ENCODE peak calls at places on chromosome 12, in four cellular contexts. R is kidney, F is GM23338, T is HL-60. S is an unnamed sample.

GRCh38 chr12:132839558-132840235 is 11.0 kb upstream of the GOLGA3 start:
- DNase-seq in R (no peak), F (no peak), T (no peak), S (no peak)

GRCh38 chr12:105331805-105332251 is 1.3 kb downstream of the C12orf75 start:
- DNase-seq in F (peak), T (no peak), R (no peak), S (peak)

GRCh38 chr12:12336049-12336411 is 14.0 kb downstream of the MANSC1 start:
- DNase-seq in T (no peak), F (no peak), R (no peak), S (no peak)

GRCh38 chr12:50101663-50102062 is 2.1 kb upstream of the GPD1 start:
- DNase-seq in R (no peak), F (peak), T (no peak), S (no peak)

GRCh38 chr12:1593232-1594044 is 943 bp downstream of the FBXL14 start:
- DNase-seq in T (no peak), R (peak), F (peak), S (peak)

GRCh38 chr12:122363782-122364181 is 58.7 kb downstream of the CLIP1 start:
- DNase-seq in F (no peak), R (no peak), T (no peak), S (no peak)

GRCh38 chr12:116002890-116003536 is 274.5 kb downstream of the MED13L start:
- DNase-seq in T (peak), R (no peak), F (no peak), S (no peak)

GRCh38 chr12:84954415-84954814 is 41.8 kb upstream of the SLC6A15 start:
- DNase-seq in T (no peak), R (no peak), F (no peak), S (no peak)

GRCh38 chr12:127081058-127081457 is 1185.9 kb upstream of the TMEM132C start:
- DNase-seq in F (no peak), R (no peak), T (no peak), S (no peak)

GRCh38 chr12:14854586-14855163 is 11.3 kb upstream of the ART4 start:
- DNase-seq in R (no peak), F (no peak), T (peak), S (no peak)

GRCh38 chr12:110545812-110546211 is 37.3 kb downstream of the PPTC7 start:
- DNase-seq in F (no peak), T (no peak), R (no peak), S (no peak)

GRCh38 chr12:74889563-74890236 is 319.9 kb downstream of the KCNC2 start:
- DNase-seq in T (no peak), R (no peak), F (no peak), S (no peak)

DNA sequence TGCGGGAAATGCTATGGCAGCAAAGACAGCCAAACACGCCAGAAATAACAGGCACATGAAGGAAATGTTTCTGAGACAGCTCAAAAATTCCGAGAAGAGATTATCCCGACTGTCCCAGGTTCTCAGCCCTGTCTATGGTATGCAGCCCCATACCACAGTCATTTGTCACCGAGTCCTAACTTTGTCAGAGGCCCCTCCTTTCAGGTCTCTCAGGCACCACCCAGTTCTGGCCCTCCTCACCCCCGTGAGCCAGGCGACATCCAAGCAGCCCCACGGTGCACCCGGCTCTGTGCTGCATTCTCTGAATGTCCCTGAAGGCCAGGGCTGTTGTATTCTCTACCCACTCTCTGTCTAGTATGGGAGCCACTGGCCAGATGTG is 24.0 kb downstream of the SSH1 start:
- DNase-seq in T (no peak), R (no peak), F (no peak), S (no peak)
- H3K4me3 ChIP-seq in T (no peak), R (no peak), F (no peak), S (no peak)

DNA sequence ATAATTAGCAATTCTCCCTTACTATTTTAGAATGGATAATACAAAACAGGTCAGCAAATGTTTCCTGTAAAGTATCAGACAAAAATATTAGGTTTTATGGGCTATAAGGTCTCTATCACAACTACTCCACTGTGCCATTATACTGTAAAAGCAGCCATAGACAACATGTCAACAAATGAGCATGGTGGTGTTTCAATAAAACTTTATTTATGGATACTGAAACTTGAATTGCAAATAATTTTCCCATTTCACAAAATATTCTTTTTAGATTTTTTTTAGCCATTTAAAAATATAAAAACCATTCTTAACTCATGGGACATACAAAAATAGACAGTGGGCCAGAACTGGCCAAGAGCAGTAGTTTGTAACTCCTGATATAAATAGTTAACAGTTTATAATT is 15.4 kb downstream of the RECQL start:
- DNase-seq in R (no peak), F (no peak), T (no peak), S (no peak)
- H3K4me3 ChIP-seq in R (no peak), F (no peak), T (no peak), S (no peak)

GRCh38 chr12:28132398-28132797 is 57.9 kb upstream of the CCDC91 start:
- DNase-seq in R (no peak), F (no peak), T (no peak), S (no peak)

GRCh38 chr12:28140404-28140803 is 49.9 kb upstream of the CCDC91 start:
- DNase-seq in F (no peak), T (no peak), R (no peak), S (no peak)

GRCh38 chr12:28135801-28136439 is 54.3 kb upstream of the CCDC91 start:
- DNase-seq in T (no peak), R (no peak), F (no peak), S (no peak)

GRCh38 chr12:28137414-28137813 is 52.8 kb upstream of the CCDC91 start:
- DNase-seq in F (no peak), T (no peak), R (no peak), S (no peak)
- H3K4me3 ChIP-seq in F (no peak), T (no peak), R (no peak), S (no peak)

DNA sequence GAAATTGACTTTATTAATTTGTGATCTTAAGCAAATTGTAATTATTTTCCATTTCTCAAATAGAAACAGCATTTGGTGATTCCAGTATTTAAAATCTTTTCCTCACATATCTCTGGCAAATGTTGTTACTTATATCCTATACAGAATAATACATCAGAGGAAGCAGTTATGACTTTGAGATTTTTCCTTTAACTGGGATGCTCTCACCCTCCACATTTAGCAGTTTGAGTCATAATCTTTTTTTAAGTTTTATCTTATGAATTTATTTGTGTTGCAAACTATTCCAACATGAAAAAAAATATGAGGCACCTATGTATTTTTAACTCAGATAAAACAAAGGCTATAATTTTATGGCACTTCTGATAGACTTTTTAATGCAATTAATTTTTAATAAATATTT is 311.8 kb downstream of the TMTC2 start:
- DNase-seq in R (no peak), F (no peak), T (no peak), S (no peak)
- H3K4me3 ChIP-seq in R (no peak), F (no peak), T (no peak), S (no peak)

DNA sequence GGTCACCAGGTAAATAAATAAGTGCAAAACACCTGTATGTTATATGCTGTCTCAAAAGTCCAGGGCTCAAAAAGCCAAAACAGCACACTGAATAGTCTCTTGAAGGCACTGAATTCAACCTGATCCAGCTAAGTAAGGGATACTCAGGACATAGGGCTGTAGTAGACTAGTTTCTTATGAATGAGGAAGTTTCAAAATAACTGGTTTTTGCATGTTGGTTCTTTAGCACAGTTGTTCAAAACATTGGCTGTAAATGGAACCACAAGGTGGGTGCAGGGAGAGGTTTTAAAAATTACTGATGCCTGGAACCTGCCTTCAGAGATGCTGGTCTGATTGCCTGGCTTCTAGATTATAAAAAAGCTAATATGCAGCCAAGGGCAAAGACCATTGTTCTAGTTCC is 34.1 kb downstream of the NDUFA12 start:
- DNase-seq in F (no peak), R (no peak), T (no peak), S (no peak)
- H3K4me3 ChIP-seq in F (no peak), R (no peak), T (no peak), S (no peak)

GRCh38 chr12:106934277-106934676 is 21.4 kb upstream of the TMEM263 start:
- DNase-seq in R (no peak), F (no peak), T (no peak), S (no peak)
- H3K4me3 ChIP-seq in R (no peak), F (no peak), T (no peak), S (no peak)